ENCODE peak calls at places on chromosomes 12 and 14, in ten cellular contexts. One of them, this sample, is unnamed.

GRCh38 chr14:90105756-90106155 is 44.0 kb downstream of the KCNK13 start:
- DNase-seq in left ventricle myocardium inferior: peak; percentile 22
- DNase-seq in K562: no peak
- DNase-seq in transverse colon: no peak
- DNase-seq in breast epithelium: no peak
- DNase-seq in fibroblast of lung: no peak
- DNase-seq in upper lobe of right lung: no peak
- DNase-seq in A673: no peak
- DNase-seq in mammary epithelial cell: no peak
- DNase-seq in OCI-LY7: no peak
- DNase-seq in this sample: no peak

GRCh38 chr14:98608071-98609060 is 663.6 kb downstream of the BCL11B start:
- DNase-seq in OCI-LY7: no peak
- DNase-seq in fibroblast of lung: no peak
- DNase-seq in upper lobe of right lung: no peak
- DNase-seq in K562: no peak
- DNase-seq in transverse colon: no peak
- DNase-seq in breast epithelium: no peak
- DNase-seq in A673: no peak
- DNase-seq in left ventricle myocardium inferior: no peak
- DNase-seq in mammary epithelial cell: no peak
- DNase-seq in this sample: no peak

GRCh38 chr14:61489527-61489926 is 168.1 kb downstream of the PRKCH start:
- DNase-seq in breast epithelium: no peak
- DNase-seq in left ventricle myocardium inferior: no peak
- DNase-seq in fibroblast of lung: peak; percentile 44
- DNase-seq in K562: no peak
- DNase-seq in mammary epithelial cell: no peak
- DNase-seq in A673: no peak
- DNase-seq in transverse colon: no peak
- DNase-seq in upper lobe of right lung: no peak
- DNase-seq in OCI-LY7: no peak
- DNase-seq in this sample: no peak

GRCh38 chr14:23154876-23155587 is 28.4 kb downstream of the SLC7A8 start:
- DNase-seq in OCI-LY7: no peak
- DNase-seq in transverse colon: peak; percentile 61
- DNase-seq in upper lobe of right lung: peak; percentile 81
- DNase-seq in fibroblast of lung: peak; percentile 95
- DNase-seq in left ventricle myocardium inferior: peak; percentile 80
- DNase-seq in mammary epithelial cell: peak; percentile 58
- DNase-seq in K562: peak; percentile 45
- DNase-seq in breast epithelium: peak; percentile 80
- DNase-seq in A673: peak; percentile 92
- DNase-seq in this sample: peak; percentile 23

GRCh38 chr14:90592655-90593054 is 195.8 kb downstream of the CALM1 start:
- DNase-seq in mammary epithelial cell: no peak
- DNase-seq in left ventricle myocardium inferior: no peak
- DNase-seq in upper lobe of right lung: no peak
- DNase-seq in transverse colon: no peak
- DNase-seq in K562: no peak
- DNase-seq in fibroblast of lung: no peak
- DNase-seq in breast epithelium: no peak
- DNase-seq in OCI-LY7: no peak
- DNase-seq in A673: no peak
- DNase-seq in this sample: no peak

GRCh38 chr12:6606331-6607131 is 648 bp downstream of the CHD4 start:
- DNase-seq in left ventricle myocardium inferior: peak; percentile 77
- DNase-seq in K562: peak; percentile 77
- DNase-seq in mammary epithelial cell: peak; percentile 24
- DNase-seq in A673: peak; percentile 29
- DNase-seq in OCI-LY7: peak; percentile 78
- DNase-seq in breast epithelium: peak; percentile 48
- DNase-seq in fibroblast of lung: peak; percentile 34
- DNase-seq in transverse colon: peak; percentile 72
- DNase-seq in upper lobe of right lung: peak; percentile 88
- DNase-seq in this sample: peak; percentile 53

GRCh38 chr14:84254205-84254788 is 1275.6 kb upstream of the FLRT2 start:
- DNase-seq in left ventricle myocardium inferior: no peak
- DNase-seq in mammary epithelial cell: no peak
- DNase-seq in fibroblast of lung: no peak
- DNase-seq in transverse colon: no peak
- DNase-seq in A673: peak; percentile 72
- DNase-seq in OCI-LY7: no peak
- DNase-seq in upper lobe of right lung: no peak
- DNase-seq in breast epithelium: no peak
- DNase-seq in K562: no peak
- DNase-seq in this sample: no peak

GRCh38 chr12:117863004-117863709 is 105.6 kb downstream of the KSR2 start:
- DNase-seq in fibroblast of lung: no peak
- DNase-seq in OCI-LY7: no peak
- DNase-seq in A673: no peak
- DNase-seq in left ventricle myocardium inferior: no peak
- DNase-seq in upper lobe of right lung: no peak
- DNase-seq in breast epithelium: no peak
- DNase-seq in K562: no peak
- DNase-seq in mammary epithelial cell: peak; percentile 51
- DNase-seq in transverse colon: no peak
- DNase-seq in this sample: no peak

GRCh38 chr12:75908961-75909699 is 122.4 kb downstream of the PHLDA1 start:
- DNase-seq in transverse colon: peak; percentile 37
- DNase-seq in A673: peak; percentile 50
- DNase-seq in OCI-LY7: no peak
- DNase-seq in breast epithelium: peak; percentile 66
- DNase-seq in left ventricle myocardium inferior: peak; percentile 78
- DNase-seq in K562: no peak
- DNase-seq in upper lobe of right lung: no peak
- DNase-seq in fibroblast of lung: peak; percentile 87
- DNase-seq in mammary epithelial cell: no peak
- DNase-seq in this sample: no peak

GRCh38 chr14:68789798-68790655 is 2.8 kb downstream of the ZFP36L1 start:
- DNase-seq in fibroblast of lung: peak; percentile 39
- DNase-seq in OCI-LY7: no peak
- DNase-seq in mammary epithelial cell: peak; percentile 37
- DNase-seq in upper lobe of right lung: peak; percentile 71
- DNase-seq in K562: no peak
- DNase-seq in transverse colon: peak; percentile 33
- DNase-seq in A673: no peak
- DNase-seq in breast epithelium: peak; percentile 25
- DNase-seq in left ventricle myocardium inferior: no peak
- DNase-seq in this sample: peak; percentile 65

GRCh38 chr12:12357697-12358476 is 1.0 kb downstream of the BORCS5 start:
- DNase-seq in mammary epithelial cell: peak; percentile 35
- DNase-seq in left ventricle myocardium inferior: no peak
- DNase-seq in A673: peak; percentile 66
- DNase-seq in upper lobe of right lung: no peak
- DNase-seq in OCI-LY7: peak; percentile 46
- DNase-seq in fibroblast of lung: no peak
- DNase-seq in K562: no peak
- DNase-seq in transverse colon: no peak
- DNase-seq in breast epithelium: no peak
- DNase-seq in this sample: no peak

GRCh38 chr12:57182918-57183575 is 33.5 kb upstream of the NXPH4 start:
- DNase-seq in fibroblast of lung: peak; percentile 65
- DNase-seq in left ventricle myocardium inferior: peak; percentile 72
- DNase-seq in transverse colon: peak; percentile 86
- DNase-seq in A673: peak; percentile 79
- DNase-seq in upper lobe of right lung: peak; percentile 84
- DNase-seq in breast epithelium: peak; percentile 61
- DNase-seq in OCI-LY7: peak; percentile 80
- DNase-seq in mammary epithelial cell: peak; percentile 79
- DNase-seq in K562: peak; percentile 92
- DNase-seq in this sample: peak; percentile 85

GRCh38 chr14:103551338-103551762 is 11.1 kb downstream of the BAG5 start:
- DNase-seq in transverse colon: no peak
- DNase-seq in upper lobe of right lung: peak; percentile 69
- DNase-seq in breast epithelium: peak; percentile 68
- DNase-seq in K562: no peak
- DNase-seq in OCI-LY7: no peak
- DNase-seq in fibroblast of lung: no peak
- DNase-seq in left ventricle myocardium inferior: peak; percentile 79
- DNase-seq in mammary epithelial cell: no peak
- DNase-seq in A673: no peak
- DNase-seq in this sample: no peak

GRCh38 chr12:19012965-19013364 is 116.6 kb upstream of the PLEKHA5 start:
- DNase-seq in breast epithelium: no peak
- DNase-seq in mammary epithelial cell: peak; percentile 62
- DNase-seq in transverse colon: no peak
- DNase-seq in A673: no peak
- DNase-seq in OCI-LY7: no peak
- DNase-seq in fibroblast of lung: no peak
- DNase-seq in K562: no peak
- DNase-seq in upper lobe of right lung: no peak
- DNase-seq in left ventricle myocardium inferior: no peak
- DNase-seq in this sample: no peak

GRCh38 chr12:98901189-98901588 is 256.1 kb downstream of the APAF1 start:
- DNase-seq in transverse colon: no peak
- DNase-seq in mammary epithelial cell: no peak
- DNase-seq in upper lobe of right lung: no peak
- DNase-seq in K562: no peak
- DNase-seq in A673: no peak
- DNase-seq in left ventricle myocardium inferior: no peak
- DNase-seq in fibroblast of lung: no peak
- DNase-seq in OCI-LY7: no peak
- DNase-seq in breast epithelium: no peak
- DNase-seq in this sample: no peak

GRCh38 chr12:12870454-12870853 is 20.9 kb upstream of the GPRC5A start:
- DNase-seq in left ventricle myocardium inferior: no peak
- DNase-seq in transverse colon: no peak
- DNase-seq in fibroblast of lung: peak; percentile 90
- DNase-seq in mammary epithelial cell: peak; percentile 86
- DNase-seq in upper lobe of right lung: no peak
- DNase-seq in A673: no peak
- DNase-seq in K562: no peak
- DNase-seq in OCI-LY7: no peak
- DNase-seq in breast epithelium: no peak
- DNase-seq in this sample: no peak

GRCh38 chr14:65414961-65415589 is 2.5 kb downstream of the FUT8 start:
- DNase-seq in left ventricle myocardium inferior: no peak
- DNase-seq in transverse colon: no peak
- DNase-seq in mammary epithelial cell: no peak
- DNase-seq in breast epithelium: no peak
- DNase-seq in fibroblast of lung: peak; percentile 69
- DNase-seq in OCI-LY7: peak; percentile 64
- DNase-seq in upper lobe of right lung: no peak
- DNase-seq in A673: peak; percentile 21
- DNase-seq in K562: no peak
- DNase-seq in this sample: no peak

GRCh38 chr12:5003025-5003666 is 40.5 kb upstream of the KCNA5 start:
- DNase-seq in left ventricle myocardium inferior: peak; percentile 54
- DNase-seq in OCI-LY7: peak; percentile 63
- DNase-seq in A673: peak; percentile 50
- DNase-seq in upper lobe of right lung: peak; percentile 74
- DNase-seq in fibroblast of lung: peak; percentile 51
- DNase-seq in breast epithelium: peak; percentile 26
- DNase-seq in transverse colon: peak; percentile 68
- DNase-seq in mammary epithelial cell: peak; percentile 41
- DNase-seq in K562: peak; percentile 40
- DNase-seq in this sample: peak; percentile 2

GRCh38 chr12:10363922-10364838 is 25.7 kb downstream of the KLRK1 start:
- DNase-seq in mammary epithelial cell: peak; percentile 74
- DNase-seq in OCI-LY7: peak; percentile 77
- DNase-seq in left ventricle myocardium inferior: peak; percentile 26
- DNase-seq in breast epithelium: no peak
- DNase-seq in transverse colon: peak; percentile 41
- DNase-seq in fibroblast of lung: peak; percentile 65
- DNase-seq in upper lobe of right lung: no peak
- DNase-seq in K562: peak; percentile 19
- DNase-seq in A673: peak; percentile 48
- DNase-seq in this sample: no peak

GRCh38 chr12:33514893-33515292 is 75.3 kb upstream of the SYT10 start:
- DNase-seq in transverse colon: no peak
- DNase-seq in fibroblast of lung: no peak
- DNase-seq in mammary epithelial cell: no peak
- DNase-seq in OCI-LY7: no peak
- DNase-seq in breast epithelium: no peak
- DNase-seq in upper lobe of right lung: no peak
- DNase-seq in left ventricle myocardium inferior: no peak
- DNase-seq in A673: no peak
- DNase-seq in K562: no peak
- DNase-seq in this sample: no peak
- TF ChIP-seq CTCF in transverse colon: no peak
- TF ChIP-seq CTCF in fibroblast of lung: no peak
- TF ChIP-seq CTCF in mammary epithelial cell: peak; percentile 31
- TF ChIP-seq CTCF in OCI-LY7: peak; percentile 58
- TF ChIP-seq CTCF in breast epithelium: no peak
- TF ChIP-seq CTCF in upper lobe of right lung: peak; percentile 17
- TF ChIP-seq CTCF in left ventricle myocardium inferior: no peak
- TF ChIP-seq CTCF in A673: no peak
- TF ChIP-seq CTCF in K562: no peak
- TF ChIP-seq CTCF in this sample: no peak

GRCh38 chr12:93868771-93869170 is 191.6 kb downstream of the CRADD start:
- DNase-seq in mammary epithelial cell: no peak
- DNase-seq in left ventricle myocardium inferior: no peak
- DNase-seq in upper lobe of right lung: no peak
- DNase-seq in fibroblast of lung: peak; percentile 85
- DNase-seq in OCI-LY7: no peak
- DNase-seq in breast epithelium: no peak
- DNase-seq in transverse colon: no peak
- DNase-seq in K562: no peak
- DNase-seq in A673: no peak
- DNase-seq in this sample: no peak
- H3K9me3 ChIP-seq in mammary epithelial cell: peaks cover 14% of the 10 kb centered on the region
- H3K9me3 ChIP-seq in left ventricle myocardium inferior: peaks cover 79% of the 10 kb centered on the region
- H3K9me3 ChIP-seq in upper lobe of right lung: peaks cover 25% of the 10 kb centered on the region
- H3K9me3 ChIP-seq in fibroblast of lung: no peaks in the 10 kb centered on the region
- H3K9me3 ChIP-seq in OCI-LY7: peaks cover 11% of the 10 kb centered on the region
- H3K9me3 ChIP-seq in breast epithelium: peaks cover 18% of the 10 kb centered on the region
- H3K9me3 ChIP-seq in transverse colon: peaks cover 35% of the 10 kb centered on the region
- H3K9me3 ChIP-seq in K562: peaks cover 1% of the 10 kb centered on the region
- H3K9me3 ChIP-seq in A673: peaks cover 35% of the 10 kb centered on the region
- H3K9me3 ChIP-seq in this sample: peaks cover 20% of the 10 kb centered on the region

GRCh38 chr14:76963366-76963765 is 65.1 kb downstream of the IRF2BPL start:
- DNase-seq in transverse colon: no peak
- DNase-seq in left ventricle myocardium inferior: no peak
- DNase-seq in K562: no peak
- DNase-seq in fibroblast of lung: no peak
- DNase-seq in mammary epithelial cell: no peak
- DNase-seq in breast epithelium: no peak
- DNase-seq in upper lobe of right lung: no peak
- DNase-seq in OCI-LY7: no peak
- DNase-seq in A673: no peak
- DNase-seq in this sample: no peak
- H3K4me1 ChIP-seq in transverse colon: peaks cover 39% of the 10 kb centered on the region
- H3K4me1 ChIP-seq in left ventricle myocardium inferior: peaks cover 26% of the 10 kb centered on the region
- H3K4me1 ChIP-seq in K562: peaks cover 38% of the 10 kb centered on the region
- H3K4me1 ChIP-seq in fibroblast of lung: peaks cover 16% of the 10 kb centered on the region
- H3K4me1 ChIP-seq in mammary epithelial cell: peaks cover 43% of the 10 kb centered on the region
- H3K4me1 ChIP-seq in breast epithelium: peaks cover 6% of the 10 kb centered on the region
- H3K4me1 ChIP-seq in upper lobe of right lung: peaks cover 18% of the 10 kb centered on the region
- H3K4me1 ChIP-seq in OCI-LY7: peaks cover 16% of the 10 kb centered on the region
- H3K4me1 ChIP-seq in A673: peaks cover 46% of the 10 kb centered on the region
- H3K4me1 ChIP-seq in this sample: peaks cover 49% of the 10 kb centered on the region

DNA sequence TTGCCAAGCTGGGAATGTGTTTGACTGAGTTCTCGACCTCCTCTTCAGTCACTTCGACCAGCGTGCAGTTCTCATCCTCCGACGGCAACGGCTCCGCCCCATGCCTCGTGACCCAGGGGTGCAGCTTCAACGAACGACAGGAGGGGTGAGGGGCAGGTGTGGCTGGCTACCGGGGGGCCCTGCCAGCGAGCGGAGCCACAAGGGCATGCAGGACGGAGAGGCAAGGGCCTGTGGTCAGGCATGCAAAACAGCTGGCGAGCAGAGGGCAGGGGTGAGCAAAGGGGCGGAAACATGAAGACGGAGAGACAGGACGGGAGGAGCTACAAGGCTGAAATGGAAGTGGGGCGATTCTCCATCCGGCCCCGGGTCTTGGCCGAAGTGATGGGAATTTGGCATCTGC is 38.7 kb downstream of the P2RX4 start:
- DNase-seq in breast epithelium: no peak
- DNase-seq in mammary epithelial cell: no peak
- DNase-seq in fibroblast of lung: no peak
- DNase-seq in K562: no peak
- DNase-seq in transverse colon: peak; percentile 74
- DNase-seq in upper lobe of right lung: no peak
- DNase-seq in A673: no peak
- DNase-seq in OCI-LY7: no peak
- DNase-seq in left ventricle myocardium inferior: no peak
- DNase-seq in this sample: no peak
- TF ChIP-seq CTCF in breast epithelium: no peak
- TF ChIP-seq CTCF in mammary epithelial cell: no peak
- TF ChIP-seq CTCF in fibroblast of lung: no peak
- TF ChIP-seq CTCF in K562: no peak
- TF ChIP-seq CTCF in transverse colon: no peak
- TF ChIP-seq CTCF in upper lobe of right lung: no peak
- TF ChIP-seq CTCF in A673: no peak
- TF ChIP-seq CTCF in OCI-LY7: no peak
- TF ChIP-seq CTCF in left ventricle myocardium inferior: no peak
- TF ChIP-seq CTCF in this sample: no peak